ENCODE peak calls at places on chromosomes 3 and 15, in four cellular contexts. O is transverse colon, R is pancreas, D is Peyer's patch. A is an unnamed sample.

GRCh38 chr3:52047295-52047960 is 8.9 kb downstream of the DUSP7 start:
- DNase-seq in O (no peak), R (no peak), D (no peak), A (no peak)

GRCh38 chr3:162643245-162643644 is 1146.6 kb downstream of the OTOL1 start:
- DNase-seq in O (no peak), R (no peak), D (no peak), A (no peak)

GRCh38 chr15:67823371-67824156 is 1.7 kb upstream of the SKOR1 start:
- DNase-seq in O (no peak), R (no peak), D (no peak), A (no peak)

GRCh38 chr3:83354205-83354604 is 1592.8 kb upstream of the GBE1 start:
- DNase-seq in O (no peak), R (no peak), D (no peak), A (no peak)

GRCh38 chr15:68152342-68152741 is 52.8 kb downstream of the CALML4 start:
- DNase-seq in O (no peak), R (no peak), D (no peak), A (no peak)

GRCh38 chr3:194585880-194586281 is 47.3 kb downstream of the TMEM44 start:
- DNase-seq in O (no peak), R (no peak), D (no peak), A (no peak)

GRCh38 chr15:42121667-42122066 is 27.3 kb upstream of the PLA2G4D start:
- DNase-seq in O (no peak), R (no peak), D (peak), A (no peak)

GRCh38 chr15:100330221-100330620 is 11.6 kb downstream of the ADAMTS17 start:
- DNase-seq in O (no peak), R (no peak), D (no peak), A (no peak)

GRCh38 chr3:133568294-133569014 is 5.0 kb upstream of the CDV3 start:
- DNase-seq in O (no peak), R (no peak), D (no peak), A (no peak)

GRCh38 chr15:75091814-75092213 is 68.4 kb downstream of the PPCDC start:
- DNase-seq in O (no peak), R (no peak), D (no peak), A (no peak)

GRCh38 chr15:99450896-99451358 is 114.9 kb upstream of the MEF2A start:
- DNase-seq in O (peak), R (no peak), D (peak), A (peak)

GRCh38 chr3:50008931-50009330 is 69.0 kb downstream of the RBM6 start:
- DNase-seq in O (no peak), R (no peak), D (no peak), A (no peak)

GRCh38 chr3:146817705-146818104 is 212.6 kb upstream of the PLSCR5 start:
- DNase-seq in O (no peak), R (no peak), D (no peak), A (no peak)

GRCh38 chr3:14804835-14805780 is 13.7 kb upstream of the FGD5 start:
- DNase-seq in O (no peak), R (no peak), D (no peak), A (no peak)

GRCh38 chr15:65409284-65409631 is 13.5 kb downstream of the IGDCC4 start:
- DNase-seq in O (no peak), R (no peak), D (peak), A (no peak)

GRCh38 chr15:73859236-73859635 is 14.1 kb upstream of the TBC1D21 start:
- DNase-seq in O (no peak), R (no peak), D (no peak), A (no peak)

GRCh38 chr3:117219296-117219695 is 509.7 kb downstream of the TUSC7 start:
- DNase-seq in O (no peak), R (no peak), D (no peak), A (no peak)

DNA sequence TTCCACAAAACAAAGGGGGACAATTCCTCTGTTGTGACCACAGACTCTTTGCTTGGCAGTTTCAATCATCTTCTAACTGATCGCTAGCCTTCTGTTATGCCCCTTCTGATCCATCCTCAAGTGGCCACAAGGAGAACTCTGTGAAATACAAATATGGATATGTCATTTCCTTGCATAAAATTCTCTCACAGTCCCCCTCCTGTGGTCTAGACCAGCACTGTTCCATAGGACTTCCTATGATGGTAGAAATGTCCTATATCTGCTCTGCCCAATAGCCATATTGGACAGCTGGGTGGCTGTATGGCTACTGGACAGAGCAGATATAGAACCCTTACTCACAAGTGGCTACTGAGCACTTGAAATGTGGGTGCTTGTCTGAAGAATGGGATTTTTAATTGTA is 25.9 kb upstream of the SNRK start:
- DNase-seq in O (no peak), R (no peak), D (no peak), A (no peak)
- TF ChIP-seq CTCF in O (no peak), R (no peak), D (no peak), A (no peak)

GRCh38 chr3:69082805-69083204 is 1.9 kb upstream of the ARL6IP5 start:
- DNase-seq in O (peak), R (no peak), D (peak), A (peak)
- H3K27ac ChIP-seq in O (peak), R (no peak), D (peak), A (peak)

GRCh38 chr3:192817053-192817452 is 89.7 kb upstream of the FGF12 start:
- DNase-seq in O (no peak), R (no peak), D (no peak), A (no peak)

GRCh38 chr3:192816274-192816853 is 89.0 kb upstream of the FGF12 start:
- DNase-seq in O (no peak), R (no peak), D (no peak), A (no peak)

GRCh38 chr3:192818126-192818525 is 90.8 kb upstream of the FGF12 start:
- DNase-seq in O (no peak), R (no peak), D (no peak), A (no peak)

GRCh38 chr3:192817506-192817905 is 90.2 kb upstream of the FGF12 start:
- DNase-seq in O (no peak), R (no peak), D (no peak), A (no peak)

DNA sequence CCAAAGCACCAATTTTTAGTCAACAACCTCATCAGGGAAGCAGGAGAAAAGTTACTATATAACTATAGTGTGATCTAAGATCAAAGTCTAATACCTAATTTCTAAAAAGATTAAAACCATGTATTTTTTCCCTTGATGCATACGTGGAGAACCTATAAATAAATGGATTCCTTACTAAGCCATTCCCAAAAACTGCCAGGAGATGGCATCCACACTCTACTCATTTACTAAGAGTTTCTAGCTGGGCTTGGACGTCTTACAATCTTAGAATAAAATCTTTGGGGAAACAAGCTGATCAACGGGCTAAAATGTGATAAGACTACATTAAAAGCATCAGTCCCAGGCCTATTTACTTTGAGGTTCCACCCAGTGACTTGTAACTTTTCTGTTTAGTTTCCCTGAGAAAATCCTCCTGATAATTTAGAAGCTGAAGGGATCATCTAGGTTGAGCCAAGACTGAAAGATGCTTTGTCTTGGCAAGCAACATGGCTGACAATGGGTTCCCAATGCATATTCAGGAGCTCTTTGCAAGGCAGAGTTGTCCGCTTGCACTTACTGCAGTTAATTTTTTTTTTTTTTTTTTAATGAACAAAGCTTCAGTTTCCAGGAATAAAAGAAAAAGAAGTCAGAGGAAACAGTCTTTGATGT is 85.5 kb upstream of the FGF12 start:
- DNase-seq in O (peak), R (no peak), D (no peak), A (no peak)
- TF ChIP-seq CTCF in O (peak), R (peak), D (no peak), A (no peak)

GRCh38 chr3:43246956-43247355 is 39.4 kb upstream of the SNRK start:
- DNase-seq in O (peak), R (no peak), D (peak), A (peak)
- H3K27ac ChIP-seq in O (no peak), R (no peak), D (peak), A (peak)

GRCh38 chr3:42116466-42116865 is 25.3 kb downstream of the TRAK1 start:
- DNase-seq in O (no peak), R (no peak), D (no peak), A (no peak)

GRCh38 chr3:42120866-42121265 is 29.7 kb downstream of the TRAK1 start:
- DNase-seq in O (no peak), R (no peak), D (no peak), A (no peak)

GRCh38 chr3:42117175-42118008 is 26.2 kb downstream of the TRAK1 start:
- DNase-seq in O (peak), R (peak), D (no peak), A (no peak)

GRCh38 chr3:42119558-42120355 is 28.6 kb downstream of the TRAK1 start:
- DNase-seq in O (no peak), R (no peak), D (no peak), A (no peak)

DNA sequence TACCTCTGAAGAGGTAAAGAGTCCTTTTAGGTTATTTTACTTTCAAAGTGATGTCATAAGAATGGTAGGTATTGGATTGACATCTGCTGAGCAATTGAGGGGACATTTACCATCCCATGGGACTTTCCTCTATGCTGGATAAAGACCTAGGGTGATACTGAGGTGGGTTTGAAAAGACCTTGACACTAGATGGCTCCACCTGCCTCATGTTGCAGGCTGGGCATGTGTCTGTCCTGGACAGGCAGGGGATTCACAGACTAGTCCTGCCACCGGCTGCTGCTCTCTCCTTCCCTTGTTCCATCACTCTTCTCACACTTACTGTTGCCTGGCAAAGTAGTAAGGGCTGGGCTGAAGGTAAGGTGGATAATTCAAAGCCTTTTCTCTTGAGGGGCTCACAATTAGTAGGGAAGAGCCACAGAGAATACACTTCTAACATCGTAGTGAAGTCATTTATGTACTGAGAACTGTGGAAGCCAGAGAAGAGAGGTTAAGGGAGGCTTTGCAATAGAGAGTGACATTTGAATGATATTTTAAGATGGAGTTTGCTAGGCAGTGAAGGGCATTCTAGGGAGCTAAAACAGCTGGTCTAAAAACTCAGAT is 27.7 kb downstream of the TRAK1 start:
- DNase-seq in O (peak), R (no peak), D (no peak), A (no peak)
- TF ChIP-seq CTCF in O (peak), R (no peak), D (no peak), A (no peak)

DNA sequence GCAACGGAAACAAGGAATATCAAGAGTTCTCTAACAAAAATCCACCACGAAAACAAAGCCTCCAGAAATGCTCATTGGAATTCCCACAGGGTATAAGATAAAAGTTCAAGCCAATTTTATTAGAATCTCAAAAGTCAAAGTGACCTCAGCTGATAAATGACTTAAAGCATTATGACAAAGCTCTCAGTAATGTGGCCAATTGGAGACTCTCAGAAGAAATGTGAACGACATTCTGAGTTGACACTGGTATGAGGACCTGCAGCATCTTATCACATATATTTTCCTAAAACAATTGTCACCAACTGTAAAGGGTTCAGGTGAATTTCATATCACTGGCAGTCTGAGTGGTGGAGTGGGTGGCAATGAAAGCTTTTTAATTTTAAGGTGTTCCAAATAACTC is 199.1 kb downstream of the FOXP1 start:
- DNase-seq in O (no peak), R (no peak), D (no peak), A (no peak)
- H3K27ac ChIP-seq in O (no peak), R (no peak), D (no peak), A (peak)

DNA sequence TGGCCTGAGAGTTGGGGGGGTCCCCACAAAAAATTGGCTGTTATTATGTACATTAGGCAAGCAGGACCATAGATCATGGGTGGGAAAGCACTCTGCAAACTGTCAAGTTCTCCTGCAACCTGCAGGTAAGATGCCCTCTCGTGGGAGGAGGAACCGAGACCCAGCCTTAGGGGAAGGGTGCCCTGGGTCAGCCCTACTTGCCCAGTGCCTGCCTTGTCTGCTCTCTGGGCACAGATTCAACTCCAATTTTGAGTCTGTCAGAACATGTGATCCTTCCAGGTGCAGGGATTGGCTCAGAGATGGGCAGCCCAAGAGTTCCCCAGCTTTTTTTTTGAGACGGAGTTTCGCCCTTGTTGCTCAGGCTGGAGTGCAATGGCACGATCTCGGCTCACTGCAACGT is 99.2 kb downstream of the PLXNA1 start:
- DNase-seq in O (no peak), R (no peak), D (no peak), A (no peak)
- TF ChIP-seq CTCF in O (no peak), R (no peak), D (no peak), A (no peak)